ENCODE peak calls at places on chromosome 13, in eight cellular contexts. I, M, F, N, C, R, X and L are unnamed samples.

GRCh38 chr13:87671031-87671823 is at the start of gene SLITRK5:
- DNase-seq in N (no peak), C (peak; percentile 52), M (peak; percentile 81), X (peak; percentile 77), I (peak; percentile 75), R (peak; percentile 69), F (peak; percentile 38), L (peak; percentile 6)

GRCh38 chr13:24274452-24274971 is 34.9 kb upstream of the C1QTNF9 start:
- DNase-seq in M (no peak), N (no peak), F (peak; percentile 93), X (no peak), C (peak; percentile 21), R (peak; percentile 33), I (no peak), L (peak; percentile 73)

GRCh38 chr13:34464011-34464410 is 478.1 kb upstream of the NBEA start:
- DNase-seq in N (no peak), F (no peak), M (no peak), C (peak; percentile 70), I (no peak), R (no peak), X (no peak), L (no peak)

GRCh38 chr13:31518666-31519065 is 220.7 kb upstream of the RXFP2 start:
- DNase-seq in I (no peak), C (no peak), X (no peak), F (no peak), M (no peak), R (no peak), N (no peak), L (no peak)

GRCh38 chr13:24076124-24076523 is 84.4 kb upstream of the SPATA13 start:
- DNase-seq in M (no peak), N (no peak), X (no peak), C (no peak), I (no peak), R (no peak), F (no peak), L (no peak)

GRCh38 chr13:52892925-52893324 is 44.5 kb upstream of the PCDH8 start:
- DNase-seq in M (no peak), N (no peak), F (no peak), R (no peak), C (peak; percentile 42), X (no peak), I (no peak), L (no peak)

GRCh38 chr13:39895254-39895653 is 239.8 kb downstream of the COG6 start:
- DNase-seq in F (no peak), N (peak; percentile 67), M (no peak), R (no peak), X (no peak), I (no peak), C (no peak), L (peak; percentile 33)

GRCh38 chr13:49517461-49517860 is 21.7 kb downstream of the PHF11 start:
- DNase-seq in M (no peak), I (no peak), R (no peak), N (no peak), F (peak; percentile 10), X (no peak), C (no peak), L (peak; percentile 46)

GRCh38 chr13:23790591-23791170 is 98.5 kb downstream of the MIPEP start:
- DNase-seq in I (no peak), N (peak; percentile 73), C (no peak), M (no peak), X (no peak), R (no peak), F (no peak), L (peak; percentile 84)

GRCh38 chr13:61414686-61415664 is 674 bp downstream of the PCDH20 start:
- DNase-seq in M (peak; percentile 64), R (no peak), I (peak; percentile 76), N (no peak), C (peak; percentile 85), X (peak; percentile 40), F (no peak), L (no peak)

GRCh38 chr13:33263484-33263883 is 22.1 kb downstream of the STARD13 start:
- DNase-seq in X (no peak), R (no peak), F (no peak), C (no peak), N (no peak), I (no peak), M (no peak), L (no peak)

GRCh38 chr13:37540228-37540627 is 58.3 kb downstream of the POSTN start:
- DNase-seq in I (no peak), F (no peak), M (no peak), C (peak; percentile 79), X (no peak), R (no peak), N (no peak), L (peak; percentile 62)

GRCh38 chr13:105665284-105665683 is 870.2 kb downstream of the EFNB2 start:
- DNase-seq in M (no peak), X (no peak), C (peak; percentile 88), F (no peak), N (peak; percentile 56), I (no peak), R (no peak), L (no peak)

GRCh38 chr13:38180670-38181069 is 169.0 kb upstream of the UFM1 start:
- DNase-seq in X (no peak), M (no peak), N (no peak), R (no peak), I (no peak), F (no peak), C (no peak), L (peak; percentile 3)

GRCh38 chr13:92573467-92574057 is 653.0 kb upstream of the GPC6 start:
- DNase-seq in I (no peak), M (no peak), F (peak; percentile 59), N (no peak), R (no peak), C (peak; percentile 21), X (no peak), L (peak; percentile 20)

DNA sequence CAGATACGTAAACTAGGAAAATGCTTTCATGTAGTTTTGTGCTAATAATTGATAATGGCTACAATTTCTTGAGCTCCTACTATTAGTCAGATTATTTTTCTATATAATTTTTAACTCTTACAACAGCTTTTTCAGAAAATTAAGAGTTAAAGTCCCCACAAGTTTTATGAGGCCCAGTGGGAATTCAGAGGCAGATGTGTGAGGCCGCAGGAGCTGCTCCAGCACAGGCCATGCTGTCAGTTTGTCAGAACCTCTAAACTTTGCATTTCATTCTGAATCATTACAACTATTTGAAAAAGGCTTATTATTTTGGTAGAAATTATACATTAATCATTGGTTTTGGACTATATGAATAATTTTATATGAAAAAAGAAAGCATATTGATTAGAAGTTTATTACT is 370.8 kb downstream of the MYO16 start:
- DNase-seq in C (no peak), F (no peak), R (no peak), M (no peak), I (no peak), N (no peak), X (no peak), L (no peak)
- TF ChIP-seq CTCF in C (no peak), F (no peak), R (no peak), M (no peak), I (no peak), N (no peak), X (no peak), L (no peak)

DNA sequence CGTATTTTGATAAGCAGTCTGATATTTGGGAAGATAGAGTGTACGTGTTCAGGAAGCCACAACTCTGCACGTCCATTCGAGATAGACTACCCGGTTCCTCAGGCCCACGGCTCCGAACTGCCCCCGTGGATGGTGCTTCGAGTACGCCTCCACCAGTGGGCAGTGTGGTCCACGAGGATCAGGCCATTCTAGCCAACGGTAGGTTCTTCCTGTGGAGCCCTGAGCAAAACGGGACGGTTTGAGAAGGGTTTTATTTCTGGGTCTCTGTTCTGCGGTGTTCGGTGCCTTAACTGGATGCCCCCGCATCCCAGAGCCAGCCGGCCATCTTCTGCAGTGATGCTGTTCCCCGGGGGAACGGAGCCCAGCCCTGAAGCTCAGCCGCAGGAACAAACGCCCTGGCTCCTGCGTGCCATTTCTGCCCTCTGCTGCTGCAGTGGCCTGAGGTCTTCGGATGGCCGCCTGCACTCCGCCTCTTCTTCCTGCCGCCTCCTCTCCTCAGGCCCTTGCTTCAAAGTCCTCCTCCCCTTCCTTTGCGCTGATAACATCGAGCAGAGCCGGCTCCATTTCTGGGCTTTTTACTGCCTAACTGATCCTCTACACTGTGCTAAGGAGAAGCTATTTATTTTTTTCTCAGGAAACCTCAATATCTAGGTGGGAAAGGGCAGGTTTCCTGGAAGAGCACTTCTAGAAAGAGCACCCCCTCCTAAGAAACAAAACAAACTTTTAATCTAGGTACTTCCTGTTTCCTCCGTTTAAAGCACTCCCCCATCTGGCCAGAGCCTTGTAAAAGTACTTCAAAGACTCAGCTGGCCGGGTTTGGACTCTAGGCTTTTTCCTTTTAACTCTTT is 36.2 kb upstream of the SLC46A3 start:
- DNase-seq in X (peak; percentile 60), R (peak; percentile 40), F (no peak), M (no peak), C (no peak), N (no peak), I (no peak), L (peak; percentile 40)
- H3K4me3 ChIP-seq in X (peak overlapping the region; percentile 29), R (no peak overlapping the region), F (no peak overlapping the region), M (peak overlapping the region; percentile 22), C (no peak overlapping the region), N (no peak overlapping the region), I (no peak overlapping the region), L (peak overlapping the region; percentile 28)

GRCh38 chr13:30042272-30042671 is 191.9 kb upstream of the UBL3 start:
- DNase-seq in I (no peak), X (no peak), C (no peak), R (no peak), N (no peak), F (no peak), M (no peak), L (no peak)

GRCh38 chr13:30037306-30037705 is 186.9 kb upstream of the UBL3 start:
- DNase-seq in N (no peak), F (no peak), X (no peak), M (no peak), C (no peak), R (no peak), I (no peak), L (no peak)

GRCh38 chr13:30037766-30038165 is 187.3 kb upstream of the UBL3 start:
- DNase-seq in N (no peak), X (no peak), M (no peak), I (no peak), F (no peak), C (no peak), R (no peak), L (peak; percentile 58)

GRCh38 chr13:30039506-30039905 is 189.1 kb upstream of the UBL3 start:
- DNase-seq in N (no peak), X (no peak), F (no peak), I (no peak), M (no peak), R (no peak), C (no peak), L (no peak)

DNA sequence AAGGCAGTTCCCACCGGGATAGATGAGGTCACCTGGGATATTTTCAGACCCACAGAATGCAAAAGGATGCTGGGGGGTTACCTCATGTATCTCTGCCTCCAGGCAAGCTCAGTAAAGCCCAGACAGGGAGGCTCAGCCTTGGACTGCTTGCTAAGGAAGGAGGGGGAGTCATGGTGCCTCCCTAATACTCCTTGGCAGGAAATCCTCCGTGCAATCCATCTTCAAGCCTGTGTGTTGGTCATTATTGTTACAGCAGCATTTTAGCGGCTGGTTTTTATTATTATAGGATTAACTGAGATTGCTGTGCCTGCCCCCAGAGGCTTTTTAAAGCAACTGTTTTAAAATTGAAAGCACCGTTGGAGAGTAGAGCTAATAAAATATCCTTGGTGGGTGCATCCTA is 188.5 kb upstream of the UBL3 start:
- DNase-seq in I (no peak), M (no peak), R (no peak), N (no peak), X (no peak), F (no peak), C (no peak), L (peak; percentile 34)
- TF ChIP-seq CTCF in I (no peak), M (no peak), R (no peak), N (no peak), X (no peak), F (no peak), C (no peak), L (peak; percentile 11)

GRCh38 chr13:94657167-94657566 is 55.2 kb downstream of the SOX21 start:
- DNase-seq in X (no peak), F (no peak), R (no peak), C (peak; percentile 48), N (no peak), M (no peak), I (no peak), L (peak; percentile 49)
- H3K4me3 ChIP-seq in X (no peak overlapping the region), F (no peak overlapping the region), R (no peak overlapping the region), C (no peak overlapping the region), N (no peak overlapping the region), M (no peak overlapping the region), I (no peak overlapping the region), L (no peak overlapping the region)